ENCODE peak calls at places on chromosomes 4 and X, in six cellular contexts. W is right lobe of liver, Q is IMR-90, S is A549, C is HepG2, A is HCT116. J is an unnamed sample. For H3K4me1, the result is how much of the 10 kb centered on the place peaks cover.

GRCh38 chr4:42519803-42520417 is 122.6 kb downstream of the SHISA3 start:
- ATAC-seq in W (peak), C (peak), S (no peak), A (peak), Q (peak), J (no peak)

GRCh38 chrX:119518371-119518770 is 46.8 kb downstream of the STEEP1 start:
- ATAC-seq in S (no peak), Q (no peak), C (no peak), W (no peak), A (no peak), J (no peak)

GRCh38 chrX:119266364-119266995 is 30.4 kb downstream of the PGRMC1 start:
- ATAC-seq in Q (peak), A (peak), S (peak), C (peak), W (peak), J (no peak)

GRCh38 chrX:29617276-29617675 is 598.1 kb upstream of the MAGEB2 start:
- ATAC-seq in A (no peak), W (no peak), Q (peak), C (no peak), S (no peak), J (no peak)

GRCh38 chr4:7828926-7829325 is 110.7 kb downstream of the AFAP1 start:
- ATAC-seq in W (no peak), A (no peak), S (no peak), C (no peak), Q (no peak), J (no peak)

GRCh38 chrX:10110316-10110932 is 46.4 kb upstream of the CLCN4 start:
- ATAC-seq in S (no peak), W (no peak), A (no peak), Q (no peak), C (no peak), J (no peak)

GRCh38 chr4:2866160-2866861 is 22.7 kb downstream of the ADD1 start:
- ATAC-seq in Q (no peak), A (no peak), S (no peak), C (peak), W (peak), J (no peak)

GRCh38 chr4:146443525-146443924 is 78.2 kb downstream of the SLC10A7 start:
- ATAC-seq in A (no peak), W (no peak), C (no peak), S (no peak), Q (peak), J (no peak)

GRCh38 chrX:101230636-101231035 is 11.1 kb downstream of the DRP2 start:
- ATAC-seq in W (no peak), C (no peak), A (no peak), S (no peak), Q (no peak), J (no peak)

GRCh38 chr4:183912585-183912984 is 7.5 kb downstream of the STOX2 start:
- ATAC-seq in W (no peak), A (no peak), S (no peak), Q (peak), C (no peak), J (no peak)

GRCh38 chr4:83124079-83124780 is 9.7 kb upstream of the PLAC8 start:
- ATAC-seq in Q (no peak), S (no peak), A (peak), C (peak), W (peak), J (peak)

GRCh38 chrX:153861147-153861546 is 24.8 kb downstream of the L1CAM start:
- ATAC-seq in A (peak), C (no peak), Q (no peak), S (no peak), W (no peak), J (no peak)

GRCh38 chr4:76311896-76312331 is 5.4 kb downstream of the STBD1 start:
- ATAC-seq in C (peak), W (peak), A (no peak), S (no peak), Q (no peak), J (no peak)

GRCh38 chr4:133856736-133857355 is 344.7 kb downstream of the PABPC4L start:
- ATAC-seq in C (no peak), W (no peak), A (no peak), Q (peak), S (no peak), J (no peak)

GRCh38 chr4:26459756-26460530 is 30.3 kb downstream of the CCKAR start:
- ATAC-seq in W (no peak), A (no peak), S (no peak), Q (peak), C (no peak), J (no peak)

GRCh38 chrX:151228935-151229334 is 52.6 kb downstream of the GPR50 start:
- ATAC-seq in Q (no peak), C (no peak), A (no peak), S (no peak), W (no peak), J (no peak)

GRCh38 chr4:81802308-81802846 is 330.7 kb upstream of the RASGEF1B start:
- ATAC-seq in A (no peak), C (no peak), S (no peak), Q (no peak), W (peak), J (no peak)

GRCh38 chrX:132277953-132278614 is 58.8 kb upstream of the RAP2C start:
- ATAC-seq in Q (no peak), C (no peak), W (peak), S (no peak), A (no peak), J (no peak)

GRCh38 chr4:158356331-158356730 is 146.0 kb downstream of the TMEM144 start:
- ATAC-seq in W (no peak), Q (no peak), A (no peak), C (no peak), S (no peak), J (no peak)

GRCh38 chr4:14070289-14070880 is 442.9 kb upstream of the BOD1L1 start:
- ATAC-seq in W (no peak), S (no peak), A (no peak), C (no peak), Q (no peak), J (no peak)

GRCh38 chr4:144336633-144337032 is 196.1 kb upstream of the GYPA start:
- ATAC-seq in W (peak), C (no peak), Q (no peak), A (no peak), S (no peak), J (no peak)

GRCh38 chr4:157223446-157223845 is 2.9 kb downstream of the GRIA2 start:
- ATAC-seq in Q (no peak), C (no peak), W (no peak), S (no peak), A (no peak), J (no peak)

GRCh38 chr4:64776820-64777219 is 367.6 kb upstream of the TECRL start:
- ATAC-seq in Q (no peak), A (no peak), S (no peak), C (no peak), W (no peak), J (no peak)

GRCh38 chr4:115028682-115029385 is 84.6 kb downstream of the NDST4 start:
- ATAC-seq in C (no peak), W (no peak), A (no peak), Q (no peak), S (no peak), J (no peak)

GRCh38 chr4:8922481-8922880 is 50.8 kb upstream of the HMX1 start:
- ATAC-seq in Q (no peak), W (no peak), C (no peak), S (no peak), A (no peak), J (no peak)

GRCh38 chr4:87863486-87863885 is 30.7 kb downstream of the MEPE start:
- ATAC-seq in S (no peak), W (no peak), A (peak), Q (no peak), C (peak), J (no peak)

GRCh38 chr4:20219526-20219925 is 32.2 kb upstream of the SLIT2 start:
- ATAC-seq in C (no peak), S (no peak), A (no peak), W (no peak), Q (no peak), J (no peak)

GRCh38 chr4:23163649-23164436 is 471.1 kb downstream of the GBA3 start:
- ATAC-seq in S (no peak), Q (no peak), C (no peak), A (no peak), W (no peak), J (no peak)

GRCh38 chr4:172818901-172819300 is 349.7 kb upstream of the GALNT7 start:
- ATAC-seq in C (no peak), Q (no peak), W (no peak), S (no peak), A (no peak), J (no peak)

GRCh38 chr4:18882468-18882867 is 860.9 kb upstream of the LCORL start:
- ATAC-seq in C (no peak), A (peak), S (no peak), W (no peak), Q (peak), J (no peak)

GRCh38 chr4:34633216-34633615 is 1611.1 kb downstream of the ARAP2 start:
- ATAC-seq in S (no peak), W (no peak), C (no peak), Q (no peak), A (no peak), J (no peak)

GRCh38 chr4:83535520-83535944 is 376 bp upstream of the GPAT3 start:
- ATAC-seq in S (peak), A (peak), Q (peak), C (peak), W (peak), J (peak)

GRCh38 chrX:15202458-15203177 is 67.3 kb downstream of the ASB9 start:
- ATAC-seq in C (no peak), S (no peak), Q (no peak), A (no peak), W (no peak), J (no peak)

GRCh38 chrX:1244164-1245076 is 24.2 kb upstream of the CSF2RA start:
- ATAC-seq in C (no peak), Q (no peak), A (peak), W (no peak), S (peak), J (no peak)

GRCh38 chr4:41216294-41217019 is 2.1 kb upstream of the APBB2 start:
- ATAC-seq in C (peak), Q (peak), A (peak), S (peak), W (peak), J (peak)

GRCh38 chrX:133151320-133151719 is 54.4 kb upstream of the USP26 start:
- ATAC-seq in S (no peak), W (no peak), A (no peak), Q (no peak), C (peak), J (no peak)

GRCh38 chrX:24775891-24776290 is 82.2 kb downstream of the POLA1 start:
- ATAC-seq in W (peak), C (no peak), Q (no peak), S (no peak), A (no peak), J (no peak)

GRCh38 chrX:91414710-91415109 is 19.9 kb upstream of the PABPC5 start:
- ATAC-seq in Q (no peak), W (peak), S (no peak), A (no peak), C (peak), J (peak)

GRCh38 chr4:139550724-139551429 is 5.1 kb downstream of the SETD7 start:
- ATAC-seq in Q (no peak), S (no peak), W (no peak), A (no peak), C (no peak), J (no peak)
- H3K4me1 ChIP-seq in Q (under half), S (half or more), W (under half), A (under half), C (under half), J (under half)

DNA sequence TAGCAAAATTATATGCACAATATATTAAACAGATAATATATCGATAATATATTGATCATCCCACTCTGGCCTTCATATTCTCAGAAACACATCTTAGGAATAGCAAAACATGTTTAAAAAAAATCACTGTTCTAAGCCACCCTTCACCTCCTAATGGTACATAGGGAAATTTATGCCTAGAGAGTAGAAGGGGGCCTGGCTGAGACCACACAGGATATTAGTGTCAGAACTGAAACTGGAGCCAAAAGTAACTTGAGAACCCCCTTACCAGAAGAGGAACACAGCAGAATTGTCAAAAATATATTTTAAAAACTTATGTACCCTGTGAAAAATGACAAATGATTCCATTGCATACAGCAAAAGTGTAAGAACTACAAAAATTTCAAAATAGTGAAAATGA is 173.1 kb downstream of the VSIG4 start:
- ATAC-seq in Q (no peak), S (no peak), A (no peak), W (no peak), C (no peak), J (no peak)
- TF ChIP-seq CTCF in Q (no peak), S (no peak), A (no peak), W (no peak), C (no peak), J (no peak)

GRCh38 chr4:177005801-177006230 is 213.1 kb upstream of the VEGFC start:
- ATAC-seq in W (no peak), A (no peak), Q (peak), S (no peak), C (no peak), J (no peak)
- TF ChIP-seq POLR2A in W (no peak), A (no peak), Q (no peak), S (no peak), C (no peak), J (no peak)

DNA sequence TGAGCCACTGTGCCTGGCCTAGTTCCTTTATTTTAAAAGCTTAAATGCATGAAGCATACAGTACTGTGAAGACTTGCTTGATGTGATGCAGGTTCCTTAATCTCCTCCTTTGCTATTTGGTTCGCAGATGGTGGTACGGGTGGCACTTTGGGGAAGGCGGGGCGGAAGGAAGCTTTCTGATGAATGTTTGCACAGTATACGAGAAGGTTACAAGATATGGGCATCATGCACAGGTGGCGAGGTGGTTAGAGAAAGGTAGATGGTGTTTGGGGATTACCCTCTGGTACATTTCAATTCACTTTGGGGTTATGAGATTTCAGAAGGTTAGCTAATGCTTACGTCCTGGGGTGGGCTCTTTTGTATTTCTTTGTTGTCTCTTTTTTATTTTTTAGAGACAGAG is 17.2 kb downstream of the RHOH start:
- ATAC-seq in C (no peak), Q (no peak), A (no peak), S (no peak), W (no peak), J (no peak)
- H3K4me1 ChIP-seq in C (under half), Q (under half), A (under half), S (under half), W (under half), J (under half)

DNA sequence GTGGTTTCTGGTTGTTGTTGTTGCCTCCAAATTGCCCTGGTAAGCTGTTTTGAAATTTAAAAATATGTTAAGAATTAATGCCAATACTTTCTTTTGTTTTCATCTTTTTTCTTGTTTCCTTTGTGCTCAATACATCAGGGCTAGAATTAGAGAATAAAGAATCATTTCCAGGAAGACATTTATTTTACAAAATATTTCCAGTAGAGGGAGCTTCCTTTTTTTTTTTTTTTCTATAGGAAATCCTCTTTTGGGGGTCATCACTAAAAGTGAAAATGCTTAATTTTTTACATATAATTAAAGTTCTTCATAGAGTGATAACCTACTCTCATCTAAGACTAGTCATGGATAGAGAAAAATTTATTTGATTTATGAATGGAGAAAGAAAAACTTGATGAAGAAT is 2.4 kb downstream of the GLRA3 start:
- ATAC-seq in S (no peak), C (no peak), W (no peak), A (no peak), Q (no peak), J (no peak)
- TF ChIP-seq CTCF in S (no peak), C (no peak), W (no peak), A (no peak), Q (no peak), J (no peak)

GRCh38 chr4:78653655-78654054 is 102.1 kb downstream of the ANXA3 start:
- ATAC-seq in S (no peak), C (no peak), Q (no peak), W (no peak), A (no peak), J (no peak)

GRCh38 chr4:78659264-78659663 is 107.7 kb downstream of the ANXA3 start:
- ATAC-seq in A (no peak), W (peak), Q (no peak), C (no peak), S (no peak), J (no peak)

GRCh38 chr4:78654809-78655208 is 103.2 kb downstream of the ANXA3 start:
- ATAC-seq in C (no peak), A (no peak), W (no peak), Q (peak), S (no peak), J (no peak)

GRCh38 chr4:78659665-78660064 is 108.1 kb downstream of the ANXA3 start:
- ATAC-seq in Q (no peak), W (no peak), A (no peak), S (no peak), C (no peak), J (no peak)

GRCh38 chr4:78656968-78657445 is 105.4 kb downstream of the ANXA3 start:
- ATAC-seq in Q (no peak), A (no peak), C (no peak), S (no peak), W (peak), J (no peak)
- TF ChIP-seq POLR2A in Q (no peak), A (no peak), C (no peak), S (no peak), W (no peak), J (no peak)

J was measured in gastroesophageal sphincter.